ENCODE peak calls at places on chromosomes 4 and X, in eight cellular contexts. W is SJSA1, M is heart right ventricle, S is transverse colon, H is Peyer's patch, Y is mesenchymal stem cell, C is mesendoderm, O is sigmoid colon. N is an unnamed sample.

GRCh38 chrX:110346681-110347080 is 12.0 kb upstream of the RTL9 start:
- DNase-seq in M (no peak), C (peak; percentile 4), S (no peak), O (no peak), Y (no peak), H (no peak), W (no peak), N (no peak)

GRCh38 chr4:73718375-73719373 is 21.7 kb upstream of the CXCL8 start:
- DNase-seq in H (no peak), W (no peak), C (no peak), O (no peak), M (no peak), S (no peak), Y (no peak), N (no peak)

GRCh38 chr4:177064116-177064515 is 245.6 kb upstream of the NEIL3 start:
- DNase-seq in H (no peak), Y (no peak), C (no peak), S (no peak), O (no peak), W (no peak), M (no peak), N (no peak)

GRCh38 chr4:163167333-163167626 is 590 bp upstream of the NAF1 start:
- DNase-seq in O (no peak), C (no peak), W (no peak), H (no peak), S (no peak), M (no peak), Y (no peak), N (no peak)

GRCh38 chrX:20967725-20968124 is 406.5 kb upstream of the CNKSR2 start:
- DNase-seq in W (no peak), C (no peak), H (no peak), O (no peak), M (no peak), S (no peak), Y (no peak), N (no peak)

GRCh38 chr4:2417765-2418651 is at the start of gene ZFYVE28:
- DNase-seq in W (no peak), S (no peak), H (peak; percentile 61), Y (peak; percentile 63), M (no peak), O (no peak), C (no peak), N (peak; percentile 42)

GRCh38 chr4:7185487-7186030 is 6.8 kb upstream of the SORCS2 start:
- DNase-seq in W (no peak), Y (no peak), O (peak; percentile 39), S (no peak), M (no peak), H (peak; percentile 31), C (no peak), N (no peak)

GRCh38 chrX:15998350-15998749 is 125.0 kb upstream of the GRPR start:
- DNase-seq in W (no peak), O (no peak), C (no peak), M (no peak), H (no peak), Y (no peak), S (no peak), N (no peak)

GRCh38 chr4:147479817-147480216 is 1.1 kb upstream of the EDNRA start:
- DNase-seq in S (no peak), Y (peak; percentile 49), M (peak; percentile 29), W (no peak), O (no peak), H (no peak), C (no peak), N (peak; percentile 83)

GRCh38 chrX:15866141-15866540 is 11.5 kb upstream of the AP1S2 start:
- DNase-seq in C (no peak), Y (no peak), M (no peak), O (no peak), S (no peak), H (no peak), W (no peak), N (no peak)

GRCh38 chrX:133335027-133335426 is 80.3 kb downstream of the GPC4 start:
- DNase-seq in O (no peak), Y (peak; percentile 46), C (peak; percentile 61), M (no peak), H (peak; percentile 47), W (no peak), S (peak; percentile 13), N (peak; percentile 82)

GRCh38 chr4:7007944-7008343 is 35.2 kb upstream of the TADA2B start:
- DNase-seq in S (no peak), M (no peak), Y (no peak), C (peak; percentile 40), W (no peak), H (no peak), O (no peak), N (no peak)

GRCh38 chr4:81260443-81261102 is 45.6 kb upstream of the PRKG2 start:
- DNase-seq in M (no peak), H (no peak), W (no peak), S (no peak), Y (no peak), O (no peak), C (peak; percentile 20), N (peak; percentile 9)

GRCh38 chrX:47187106-47187677 is 6.4 kb upstream of the UBA1 start:
- DNase-seq in H (no peak), S (no peak), C (peak; percentile 47), O (no peak), M (no peak), Y (no peak), W (no peak), N (no peak)

GRCh38 chr4:37453004-37453360 is 208.4 kb downstream of the NWD2 start:
- DNase-seq in C (peak; percentile 92), W (no peak), O (no peak), S (peak; percentile 75), Y (peak; percentile 40), H (peak; percentile 82), M (no peak), N (peak; percentile 55)

GRCh38 chrX:20974326-20974725 is 399.9 kb upstream of the CNKSR2 start:
- DNase-seq in O (no peak), C (no peak), M (no peak), W (no peak), S (no peak), Y (peak; percentile 31), H (no peak), N (no peak)

GRCh38 chr4:69829678-69830077 is 30.3 kb downstream of the SULT1E1 start:
- DNase-seq in M (no peak), Y (no peak), S (no peak), C (no peak), W (no peak), O (no peak), H (no peak), N (no peak)

GRCh38 chr4:63528592-63528991 is 880.7 kb downstream of the TECRL start:
- DNase-seq in W (no peak), C (no peak), H (no peak), O (no peak), S (no peak), Y (no peak), M (no peak), N (peak; percentile 0)

GRCh38 chrX:53481816-53482485 is 47.8 kb upstream of the HSD17B10 start:
- DNase-seq in W (peak; percentile 48), C (peak; percentile 75), O (peak; percentile 66), H (peak; percentile 78), S (peak; percentile 66), Y (peak; percentile 62), M (no peak), N (peak; percentile 74)

GRCh38 chr4:15410750-15411149 is 17.1 kb upstream of the C1QTNF7 start:
- DNase-seq in H (no peak), O (no peak), S (no peak), C (no peak), Y (peak; percentile 79), M (no peak), W (no peak), N (peak; percentile 96)
- H3K4me1 ChIP-seq in H (no peaks in the 10 kb centered on the region), O (no peaks in the 10 kb centered on the region), S (peaks cover 3% of the 10 kb centered on the region), C (peaks cover 3% of the 10 kb centered on the region), Y (no peaks in the 10 kb centered on the region), M (peaks cover 35% of the 10 kb centered on the region), W (peaks cover 9% of the 10 kb centered on the region), N (peaks cover 69% of the 10 kb centered on the region)

GRCh38 chrX:13048265-13048664 is 3.8 kb upstream of the FAM9C start:
- DNase-seq in W (no peak), H (no peak), Y (peak; percentile 50), C (no peak), S (no peak), O (no peak), M (no peak), N (no peak)

GRCh38 chrX:13053171-13053570 is 8.8 kb upstream of the FAM9C start:
- DNase-seq in S (no peak), W (no peak), Y (no peak), C (no peak), O (no peak), H (no peak), M (no peak), N (no peak)

GRCh38 chrX:13050151-13050550 is 5.7 kb upstream of the FAM9C start:
- DNase-seq in Y (no peak), H (no peak), O (no peak), C (no peak), S (no peak), W (no peak), M (no peak), N (no peak)

GRCh38 chrX:13051167-13051528 is 6.7 kb upstream of the FAM9C start:
- DNase-seq in O (no peak), W (no peak), S (no peak), M (no peak), Y (no peak), C (no peak), H (no peak), N (no peak)

GRCh38 chrX:13051529-13052172 is 7.2 kb upstream of the FAM9C start:
- DNase-seq in O (no peak), H (no peak), C (no peak), S (no peak), M (peak; percentile 15), W (no peak), Y (no peak), N (no peak)
- H3K4me1 ChIP-seq in O (no peaks in the 10 kb centered on the region), H (no peaks in the 10 kb centered on the region), C (no peaks in the 10 kb centered on the region), S (no peaks in the 10 kb centered on the region), M (peaks cover 29% of the 10 kb centered on the region), W (peaks cover 20% of the 10 kb centered on the region), Y (no peaks in the 10 kb centered on the region), N (no peaks in the 10 kb centered on the region)

DNA sequence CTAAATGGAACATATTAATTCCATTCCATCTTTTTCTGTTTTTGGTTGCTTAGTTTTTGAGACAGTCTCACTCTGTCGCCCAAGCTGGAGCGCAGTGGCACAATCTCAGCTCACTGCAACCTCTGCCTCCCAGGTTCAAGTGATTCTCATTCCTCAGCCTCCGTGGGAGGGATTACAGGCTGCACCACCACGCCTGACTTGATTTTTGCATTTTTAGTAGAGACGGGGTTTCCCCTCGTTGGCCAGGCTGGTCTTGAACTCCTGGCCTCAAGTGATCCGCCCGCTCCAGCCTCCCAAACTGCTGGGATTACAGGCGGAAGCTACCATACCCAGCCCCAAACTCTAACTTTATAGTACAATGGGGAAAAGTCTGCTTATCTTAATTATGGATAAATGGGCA is 11.2 kb downstream of the HNRNPD start:
- DNase-seq in Y (no peak), M (no peak), S (no peak), O (no peak), H (no peak), C (no peak), W (no peak), N (no peak)
- H3K4me1 ChIP-seq in Y (peaks cover 10% of the 10 kb centered on the region), M (peaks cover 100% of the 10 kb centered on the region), S (peaks cover 23% of the 10 kb centered on the region), O (no peaks in the 10 kb centered on the region), H (peaks cover 69% of the 10 kb centered on the region), C (no peaks in the 10 kb centered on the region), W (no peaks in the 10 kb centered on the region), N (peaks cover 18% of the 10 kb centered on the region)

DNA sequence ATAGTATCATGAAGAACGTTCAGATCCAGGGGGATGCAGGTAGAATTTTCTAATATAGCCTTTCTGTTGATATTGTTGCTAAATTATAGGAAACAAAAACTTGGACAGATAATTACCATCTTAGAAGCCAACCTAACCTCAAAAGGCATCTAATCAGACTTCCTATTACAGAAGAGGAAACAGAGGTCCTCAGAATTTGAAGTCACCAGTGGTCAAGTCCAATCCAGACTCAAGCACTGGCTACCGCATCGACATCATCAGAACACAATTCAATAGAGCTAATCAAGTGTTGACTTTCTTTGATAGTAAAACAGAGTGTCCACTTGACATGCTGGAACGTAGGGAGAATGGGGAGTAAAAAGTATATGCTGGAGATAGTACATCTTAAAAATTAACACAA is 10.3 kb upstream of the ATP10D start:
- DNase-seq in Y (no peak), H (no peak), O (no peak), S (no peak), W (no peak), M (no peak), C (no peak), N (no peak)
- H3K4me1 ChIP-seq in Y (peaks cover 1% of the 10 kb centered on the region), H (no peaks in the 10 kb centered on the region), O (no peaks in the 10 kb centered on the region), S (no peaks in the 10 kb centered on the region), W (peaks cover 7% of the 10 kb centered on the region), M (no peaks in the 10 kb centered on the region), C (no peaks in the 10 kb centered on the region), N (no peaks in the 10 kb centered on the region)